ENCODE peak calls at places on chromosomes 6 and 20, in ten cellular contexts. One of them, this sample, is unnamed.

GRCh38 chr20:50242863-50243609 is 52.4 kb downstream of the CEBPB start:
- DNase-seq in GM04504: no peak
- DNase-seq in NCI-H460: no peak
- DNase-seq in G401: no peak
- DNase-seq in astrocyte of the spinal cord: peak; percentile 59
- DNase-seq in LoVo: peak; percentile 82
- DNase-seq in activated T-cell treated with anti-CD3 and anti-CD28 coated beads for 24 hours: no peak
- DNase-seq in Right ventricle myocardium superior: no peak
- DNase-seq in activated T-helper 2 cell treated with anti-CD3 and anti-CD28 coated beads, Interferon-gamma antibody, Interleukin-2, Interleukin-4, amounts not matched to agents 10 μg/mL and 5 μg/mL and 100 μg/mL, durations not matched to agents 14 hours and 24 hours and 36 hours: no peak
- DNase-seq in left colon: peak; percentile 63
- DNase-seq in this sample: no peak

GRCh38 chr6:147974376-147974775 is 368.3 kb upstream of the SASH1 start:
- DNase-seq in Right ventricle myocardium superior: no peak
- DNase-seq in activated T-helper 2 cell treated with anti-CD3 and anti-CD28 coated beads, Interferon-gamma antibody, Interleukin-2, Interleukin-4, amounts not matched to agents 10 μg/mL and 5 μg/mL and 100 μg/mL, durations not matched to agents 14 hours and 24 hours and 36 hours: no peak
- DNase-seq in G401: no peak
- DNase-seq in NCI-H460: peak; percentile 34
- DNase-seq in activated T-cell treated with anti-CD3 and anti-CD28 coated beads for 24 hours: no peak
- DNase-seq in LoVo: no peak
- DNase-seq in astrocyte of the spinal cord: peak; percentile 33
- DNase-seq in GM04504: peak; percentile 4
- DNase-seq in left colon: no peak
- DNase-seq in this sample: no peak

GRCh38 chr6:152356659-152357058 is 280.5 kb downstream of the SYNE1 start:
- DNase-seq in LoVo: peak; percentile 21
- DNase-seq in astrocyte of the spinal cord: peak; percentile 27
- DNase-seq in activated T-helper 2 cell treated with anti-CD3 and anti-CD28 coated beads, Interferon-gamma antibody, Interleukin-2, Interleukin-4, amounts not matched to agents 10 μg/mL and 5 μg/mL and 100 μg/mL, durations not matched to agents 14 hours and 24 hours and 36 hours: no peak
- DNase-seq in activated T-cell treated with anti-CD3 and anti-CD28 coated beads for 24 hours: no peak
- DNase-seq in GM04504: no peak
- DNase-seq in left colon: no peak
- DNase-seq in G401: peak; percentile 22
- DNase-seq in Right ventricle myocardium superior: no peak
- DNase-seq in NCI-H460: peak; percentile 19
- DNase-seq in this sample: no peak

GRCh38 chr6:163780993-163781392 is 366.5 kb downstream of the QKI start:
- DNase-seq in NCI-H460: no peak
- DNase-seq in G401: no peak
- DNase-seq in activated T-cell treated with anti-CD3 and anti-CD28 coated beads for 24 hours: no peak
- DNase-seq in GM04504: no peak
- DNase-seq in left colon: peak; percentile 25
- DNase-seq in Right ventricle myocardium superior: peak; percentile 87
- DNase-seq in astrocyte of the spinal cord: peak; percentile 56
- DNase-seq in activated T-helper 2 cell treated with anti-CD3 and anti-CD28 coated beads, Interferon-gamma antibody, Interleukin-2, Interleukin-4, amounts not matched to agents 10 μg/mL and 5 μg/mL and 100 μg/mL, durations not matched to agents 14 hours and 24 hours and 36 hours: no peak
- DNase-seq in LoVo: no peak
- DNase-seq in this sample: peak; percentile 45

GRCh38 chr6:80182291-80182690 is 75.8 kb downstream of the BCKDHB start:
- DNase-seq in G401: no peak
- DNase-seq in left colon: no peak
- DNase-seq in GM04504: no peak
- DNase-seq in Right ventricle myocardium superior: no peak
- DNase-seq in activated T-cell treated with anti-CD3 and anti-CD28 coated beads for 24 hours: no peak
- DNase-seq in LoVo: peak; percentile 15
- DNase-seq in astrocyte of the spinal cord: peak; percentile 69
- DNase-seq in NCI-H460: no peak
- DNase-seq in activated T-helper 2 cell treated with anti-CD3 and anti-CD28 coated beads, Interferon-gamma antibody, Interleukin-2, Interleukin-4, amounts not matched to agents 10 μg/mL and 5 μg/mL and 100 μg/mL, durations not matched to agents 14 hours and 24 hours and 36 hours: no peak
- DNase-seq in this sample: no peak

GRCh38 chr6:42727084-42727601 is 4.7 kb upstream of the PRPH2 start:
- DNase-seq in activated T-cell treated with anti-CD3 and anti-CD28 coated beads for 24 hours: peak; percentile 1
- DNase-seq in left colon: no peak
- DNase-seq in G401: peak; percentile 39
- DNase-seq in astrocyte of the spinal cord: no peak
- DNase-seq in Right ventricle myocardium superior: peak; percentile 64
- DNase-seq in activated T-helper 2 cell treated with anti-CD3 and anti-CD28 coated beads, Interferon-gamma antibody, Interleukin-2, Interleukin-4, amounts not matched to agents 10 μg/mL and 5 μg/mL and 100 μg/mL, durations not matched to agents 14 hours and 24 hours and 36 hours: no peak
- DNase-seq in NCI-H460: no peak
- DNase-seq in LoVo: no peak
- DNase-seq in GM04504: no peak
- DNase-seq in this sample: peak; percentile 34

GRCh38 chr6:170269151-170269872 is 21.6 kb downstream of the DLL1 start:
- DNase-seq in Right ventricle myocardium superior: no peak
- DNase-seq in activated T-helper 2 cell treated with anti-CD3 and anti-CD28 coated beads, Interferon-gamma antibody, Interleukin-2, Interleukin-4, amounts not matched to agents 10 μg/mL and 5 μg/mL and 100 μg/mL, durations not matched to agents 14 hours and 24 hours and 36 hours: no peak
- DNase-seq in astrocyte of the spinal cord: no peak
- DNase-seq in NCI-H460: no peak
- DNase-seq in LoVo: no peak
- DNase-seq in GM04504: no peak
- DNase-seq in activated T-cell treated with anti-CD3 and anti-CD28 coated beads for 24 hours: no peak
- DNase-seq in left colon: peak; percentile 71
- DNase-seq in G401: no peak
- DNase-seq in this sample: no peak

GRCh38 chr20:10673176-10673830 is 496 bp downstream of the JAG1 start:
- DNase-seq in astrocyte of the spinal cord: no peak
- DNase-seq in GM04504: no peak
- DNase-seq in NCI-H460: no peak
- DNase-seq in LoVo: peak; percentile 14
- DNase-seq in G401: peak; percentile 24
- DNase-seq in activated T-cell treated with anti-CD3 and anti-CD28 coated beads for 24 hours: no peak
- DNase-seq in left colon: no peak
- DNase-seq in activated T-helper 2 cell treated with anti-CD3 and anti-CD28 coated beads, Interferon-gamma antibody, Interleukin-2, Interleukin-4, amounts not matched to agents 10 μg/mL and 5 μg/mL and 100 μg/mL, durations not matched to agents 14 hours and 24 hours and 36 hours: peak; percentile 13
- DNase-seq in Right ventricle myocardium superior: peak; percentile 58
- DNase-seq in this sample: peak; percentile 67

GRCh38 chr6:135875446-135875845 is 23.9 kb downstream of the PDE7B start:
- DNase-seq in NCI-H460: no peak
- DNase-seq in G401: no peak
- DNase-seq in astrocyte of the spinal cord: no peak
- DNase-seq in activated T-helper 2 cell treated with anti-CD3 and anti-CD28 coated beads, Interferon-gamma antibody, Interleukin-2, Interleukin-4, amounts not matched to agents 10 μg/mL and 5 μg/mL and 100 μg/mL, durations not matched to agents 14 hours and 24 hours and 36 hours: no peak
- DNase-seq in LoVo: no peak
- DNase-seq in Right ventricle myocardium superior: no peak
- DNase-seq in left colon: no peak
- DNase-seq in activated T-cell treated with anti-CD3 and anti-CD28 coated beads for 24 hours: no peak
- DNase-seq in GM04504: no peak
- DNase-seq in this sample: no peak

GRCh38 chr6:118350881-118351430 is 197.1 kb upstream of the PLN start:
- DNase-seq in activated T-helper 2 cell treated with anti-CD3 and anti-CD28 coated beads, Interferon-gamma antibody, Interleukin-2, Interleukin-4, amounts not matched to agents 10 μg/mL and 5 μg/mL and 100 μg/mL, durations not matched to agents 14 hours and 24 hours and 36 hours: no peak
- DNase-seq in Right ventricle myocardium superior: no peak
- DNase-seq in LoVo: no peak
- DNase-seq in GM04504: no peak
- DNase-seq in NCI-H460: no peak
- DNase-seq in activated T-cell treated with anti-CD3 and anti-CD28 coated beads for 24 hours: no peak
- DNase-seq in astrocyte of the spinal cord: no peak
- DNase-seq in G401: no peak
- DNase-seq in left colon: no peak
- DNase-seq in this sample: no peak

GRCh38 chr6:45422541-45423110 is 44.9 kb upstream of the SUPT3H start:
- DNase-seq in left colon: no peak
- DNase-seq in G401: no peak
- DNase-seq in Right ventricle myocardium superior: peak; percentile 55
- DNase-seq in astrocyte of the spinal cord: no peak
- DNase-seq in LoVo: no peak
- DNase-seq in GM04504: no peak
- DNase-seq in activated T-cell treated with anti-CD3 and anti-CD28 coated beads for 24 hours: no peak
- DNase-seq in NCI-H460: no peak
- DNase-seq in activated T-helper 2 cell treated with anti-CD3 and anti-CD28 coated beads, Interferon-gamma antibody, Interleukin-2, Interleukin-4, amounts not matched to agents 10 μg/mL and 5 μg/mL and 100 μg/mL, durations not matched to agents 14 hours and 24 hours and 36 hours: peak; percentile 62
- DNase-seq in this sample: peak; percentile 68

GRCh38 chr6:88119769-88120168 is 46.4 kb downstream of the CNR1 start:
- DNase-seq in astrocyte of the spinal cord: peak; percentile 8
- DNase-seq in G401: no peak
- DNase-seq in NCI-H460: no peak
- DNase-seq in activated T-helper 2 cell treated with anti-CD3 and anti-CD28 coated beads, Interferon-gamma antibody, Interleukin-2, Interleukin-4, amounts not matched to agents 10 μg/mL and 5 μg/mL and 100 μg/mL, durations not matched to agents 14 hours and 24 hours and 36 hours: no peak
- DNase-seq in left colon: no peak
- DNase-seq in GM04504: no peak
- DNase-seq in LoVo: no peak
- DNase-seq in activated T-cell treated with anti-CD3 and anti-CD28 coated beads for 24 hours: no peak
- DNase-seq in Right ventricle myocardium superior: no peak
- DNase-seq in this sample: no peak

GRCh38 chr20:6635034-6635736 is 132.3 kb upstream of the BMP2 start:
- DNase-seq in LoVo: no peak
- DNase-seq in NCI-H460: no peak
- DNase-seq in activated T-helper 2 cell treated with anti-CD3 and anti-CD28 coated beads, Interferon-gamma antibody, Interleukin-2, Interleukin-4, amounts not matched to agents 10 μg/mL and 5 μg/mL and 100 μg/mL, durations not matched to agents 14 hours and 24 hours and 36 hours: no peak
- DNase-seq in Right ventricle myocardium superior: no peak
- DNase-seq in activated T-cell treated with anti-CD3 and anti-CD28 coated beads for 24 hours: no peak
- DNase-seq in G401: no peak
- DNase-seq in astrocyte of the spinal cord: no peak
- DNase-seq in left colon: no peak
- DNase-seq in GM04504: no peak
- DNase-seq in this sample: no peak

GRCh38 chr6:9659848-9660247 is 755.0 kb downstream of the TFAP2A start:
- DNase-seq in Right ventricle myocardium superior: no peak
- DNase-seq in astrocyte of the spinal cord: no peak
- DNase-seq in left colon: no peak
- DNase-seq in G401: no peak
- DNase-seq in activated T-helper 2 cell treated with anti-CD3 and anti-CD28 coated beads, Interferon-gamma antibody, Interleukin-2, Interleukin-4, amounts not matched to agents 10 μg/mL and 5 μg/mL and 100 μg/mL, durations not matched to agents 14 hours and 24 hours and 36 hours: no peak
- DNase-seq in GM04504: no peak
- DNase-seq in LoVo: no peak
- DNase-seq in NCI-H460: no peak
- DNase-seq in activated T-cell treated with anti-CD3 and anti-CD28 coated beads for 24 hours: no peak
- DNase-seq in this sample: no peak

GRCh38 chr6:108730556-108731228 is 117.5 kb upstream of the ARMC2 start:
- DNase-seq in Right ventricle myocardium superior: no peak
- DNase-seq in GM04504: no peak
- DNase-seq in LoVo: no peak
- DNase-seq in astrocyte of the spinal cord: no peak
- DNase-seq in NCI-H460: no peak
- DNase-seq in activated T-cell treated with anti-CD3 and anti-CD28 coated beads for 24 hours: no peak
- DNase-seq in activated T-helper 2 cell treated with anti-CD3 and anti-CD28 coated beads, Interferon-gamma antibody, Interleukin-2, Interleukin-4, amounts not matched to agents 10 μg/mL and 5 μg/mL and 100 μg/mL, durations not matched to agents 14 hours and 24 hours and 36 hours: no peak
- DNase-seq in G401: peak; percentile 49
- DNase-seq in left colon: no peak
- DNase-seq in this sample: no peak

GRCh38 chr6:318265-318890 is 26.1 kb downstream of the DUSP22 start:
- DNase-seq in activated T-helper 2 cell treated with anti-CD3 and anti-CD28 coated beads, Interferon-gamma antibody, Interleukin-2, Interleukin-4, amounts not matched to agents 10 μg/mL and 5 μg/mL and 100 μg/mL, durations not matched to agents 14 hours and 24 hours and 36 hours: no peak
- DNase-seq in NCI-H460: no peak
- DNase-seq in G401: no peak
- DNase-seq in astrocyte of the spinal cord: no peak
- DNase-seq in GM04504: no peak
- DNase-seq in left colon: no peak
- DNase-seq in Right ventricle myocardium superior: no peak
- DNase-seq in activated T-cell treated with anti-CD3 and anti-CD28 coated beads for 24 hours: no peak
- DNase-seq in LoVo: no peak
- DNase-seq in this sample: no peak

GRCh38 chr6:87698618-87699017 is 3.4 kb downstream of the AKIRIN2 start:
- DNase-seq in Right ventricle myocardium superior: no peak
- DNase-seq in NCI-H460: no peak
- DNase-seq in GM04504: no peak
- DNase-seq in activated T-cell treated with anti-CD3 and anti-CD28 coated beads for 24 hours: no peak
- DNase-seq in G401: no peak
- DNase-seq in left colon: no peak
- DNase-seq in activated T-helper 2 cell treated with anti-CD3 and anti-CD28 coated beads, Interferon-gamma antibody, Interleukin-2, Interleukin-4, amounts not matched to agents 10 μg/mL and 5 μg/mL and 100 μg/mL, durations not matched to agents 14 hours and 24 hours and 36 hours: no peak
- DNase-seq in LoVo: no peak
- DNase-seq in astrocyte of the spinal cord: peak; percentile 37
- DNase-seq in this sample: no peak

GRCh38 chr6:162358625-162359024 is 368.9 kb downstream of the PRKN start:
- DNase-seq in left colon: no peak
- DNase-seq in NCI-H460: no peak
- DNase-seq in activated T-cell treated with anti-CD3 and anti-CD28 coated beads for 24 hours: no peak
- DNase-seq in G401: no peak
- DNase-seq in GM04504: no peak
- DNase-seq in Right ventricle myocardium superior: no peak
- DNase-seq in LoVo: no peak
- DNase-seq in astrocyte of the spinal cord: no peak
- DNase-seq in activated T-helper 2 cell treated with anti-CD3 and anti-CD28 coated beads, Interferon-gamma antibody, Interleukin-2, Interleukin-4, amounts not matched to agents 10 μg/mL and 5 μg/mL and 100 μg/mL, durations not matched to agents 14 hours and 24 hours and 36 hours: no peak
- DNase-seq in this sample: no peak

GRCh38 chr6:14596410-14596809 is 478.8 kb downstream of the CD83 start:
- DNase-seq in Right ventricle myocardium superior: peak; percentile 59
- DNase-seq in astrocyte of the spinal cord: peak; percentile 95
- DNase-seq in LoVo: peak; percentile 41
- DNase-seq in NCI-H460: no peak
- DNase-seq in activated T-cell treated with anti-CD3 and anti-CD28 coated beads for 24 hours: no peak
- DNase-seq in left colon: no peak
- DNase-seq in activated T-helper 2 cell treated with anti-CD3 and anti-CD28 coated beads, Interferon-gamma antibody, Interleukin-2, Interleukin-4, amounts not matched to agents 10 μg/mL and 5 μg/mL and 100 μg/mL, durations not matched to agents 14 hours and 24 hours and 36 hours: no peak
- DNase-seq in GM04504: no peak
- DNase-seq in G401: no peak
- DNase-seq in this sample: no peak

GRCh38 chr6:144678844-144679243 is 393.7 kb downstream of the UTRN start:
- DNase-seq in astrocyte of the spinal cord: peak; percentile 40
- DNase-seq in Right ventricle myocardium superior: no peak
- DNase-seq in NCI-H460: no peak
- DNase-seq in LoVo: no peak
- DNase-seq in activated T-helper 2 cell treated with anti-CD3 and anti-CD28 coated beads, Interferon-gamma antibody, Interleukin-2, Interleukin-4, amounts not matched to agents 10 μg/mL and 5 μg/mL and 100 μg/mL, durations not matched to agents 14 hours and 24 hours and 36 hours: no peak
- DNase-seq in GM04504: peak; percentile 45
- DNase-seq in G401: no peak
- DNase-seq in activated T-cell treated with anti-CD3 and anti-CD28 coated beads for 24 hours: no peak
- DNase-seq in left colon: no peak
- DNase-seq in this sample: no peak

GRCh38 chr6:152170702-152171667 is 363.5 kb downstream of the ESR1 start:
- DNase-seq in NCI-H460: no peak
- DNase-seq in left colon: no peak
- DNase-seq in LoVo: no peak
- DNase-seq in Right ventricle myocardium superior: no peak
- DNase-seq in activated T-helper 2 cell treated with anti-CD3 and anti-CD28 coated beads, Interferon-gamma antibody, Interleukin-2, Interleukin-4, amounts not matched to agents 10 μg/mL and 5 μg/mL and 100 μg/mL, durations not matched to agents 14 hours and 24 hours and 36 hours: peak; percentile 68
- DNase-seq in astrocyte of the spinal cord: peak; percentile 82
- DNase-seq in GM04504: no peak
- DNase-seq in G401: peak; percentile 31
- DNase-seq in activated T-cell treated with anti-CD3 and anti-CD28 coated beads for 24 hours: peak; percentile 64
- DNase-seq in this sample: no peak

GRCh38 chr6:41682497-41682961 is 44.3 kb downstream of the MDFI start:
- DNase-seq in LoVo: no peak
- DNase-seq in left colon: no peak
- DNase-seq in Right ventricle myocardium superior: peak; percentile 50
- DNase-seq in G401: no peak
- DNase-seq in activated T-cell treated with anti-CD3 and anti-CD28 coated beads for 24 hours: no peak
- DNase-seq in activated T-helper 2 cell treated with anti-CD3 and anti-CD28 coated beads, Interferon-gamma antibody, Interleukin-2, Interleukin-4, amounts not matched to agents 10 μg/mL and 5 μg/mL and 100 μg/mL, durations not matched to agents 14 hours and 24 hours and 36 hours: no peak
- DNase-seq in astrocyte of the spinal cord: peak; percentile 9
- DNase-seq in GM04504: no peak
- DNase-seq in NCI-H460: no peak
- DNase-seq in this sample: no peak

GRCh38 chr6:38209291-38209865 is 389.9 kb downstream of the ZFAND3 start:
- DNase-seq in NCI-H460: no peak
- DNase-seq in activated T-cell treated with anti-CD3 and anti-CD28 coated beads for 24 hours: no peak
- DNase-seq in GM04504: no peak
- DNase-seq in LoVo: no peak
- DNase-seq in Right ventricle myocardium superior: no peak
- DNase-seq in G401: no peak
- DNase-seq in left colon: no peak
- DNase-seq in astrocyte of the spinal cord: peak; percentile 78
- DNase-seq in activated T-helper 2 cell treated with anti-CD3 and anti-CD28 coated beads, Interferon-gamma antibody, Interleukin-2, Interleukin-4, amounts not matched to agents 10 μg/mL and 5 μg/mL and 100 μg/mL, durations not matched to agents 14 hours and 24 hours and 36 hours: no peak
- DNase-seq in this sample: no peak

GRCh38 chr6:128570439-128571063 is 50.2 kb upstream of the PTPRK start:
- DNase-seq in G401: no peak
- DNase-seq in Right ventricle myocardium superior: no peak
- DNase-seq in activated T-cell treated with anti-CD3 and anti-CD28 coated beads for 24 hours: no peak
- DNase-seq in astrocyte of the spinal cord: peak; percentile 29
- DNase-seq in NCI-H460: no peak
- DNase-seq in left colon: no peak
- DNase-seq in activated T-helper 2 cell treated with anti-CD3 and anti-CD28 coated beads, Interferon-gamma antibody, Interleukin-2, Interleukin-4, amounts not matched to agents 10 μg/mL and 5 μg/mL and 100 μg/mL, durations not matched to agents 14 hours and 24 hours and 36 hours: no peak
- DNase-seq in GM04504: no peak
- DNase-seq in LoVo: no peak
- DNase-seq in this sample: no peak

GRCh38 chr6:136550330-136551071 is at the start of gene MAP7:
- DNase-seq in activated T-cell treated with anti-CD3 and anti-CD28 coated beads for 24 hours: peak; percentile 41
- DNase-seq in NCI-H460: peak; percentile 56
- DNase-seq in GM04504: no peak
- DNase-seq in left colon: peak; percentile 86
- DNase-seq in LoVo: peak; percentile 89
- DNase-seq in G401: peak; percentile 85
- DNase-seq in Right ventricle myocardium superior: peak; percentile 65
- DNase-seq in activated T-helper 2 cell treated with anti-CD3 and anti-CD28 coated beads, Interferon-gamma antibody, Interleukin-2, Interleukin-4, amounts not matched to agents 10 μg/mL and 5 μg/mL and 100 μg/mL, durations not matched to agents 14 hours and 24 hours and 36 hours: peak; percentile 44
- DNase-seq in astrocyte of the spinal cord: no peak
- DNase-seq in this sample: peak; percentile 94

GRCh38 chr20:24049081-24049480 is 60.5 kb upstream of the GGTLC1 start:
- DNase-seq in G401: no peak
- DNase-seq in Right ventricle myocardium superior: no peak
- DNase-seq in activated T-cell treated with anti-CD3 and anti-CD28 coated beads for 24 hours: no peak
- DNase-seq in activated T-helper 2 cell treated with anti-CD3 and anti-CD28 coated beads, Interferon-gamma antibody, Interleukin-2, Interleukin-4, amounts not matched to agents 10 μg/mL and 5 μg/mL and 100 μg/mL, durations not matched to agents 14 hours and 24 hours and 36 hours: no peak
- DNase-seq in GM04504: no peak
- DNase-seq in left colon: no peak
- DNase-seq in NCI-H460: no peak
- DNase-seq in LoVo: no peak
- DNase-seq in astrocyte of the spinal cord: no peak
- DNase-seq in this sample: no peak

GRCh38 chr6:65701325-65701724 is 5.7 kb downstream of the EYS start:
- DNase-seq in astrocyte of the spinal cord: no peak
- DNase-seq in Right ventricle myocardium superior: no peak
- DNase-seq in left colon: no peak
- DNase-seq in GM04504: no peak
- DNase-seq in NCI-H460: no peak
- DNase-seq in activated T-helper 2 cell treated with anti-CD3 and anti-CD28 coated beads, Interferon-gamma antibody, Interleukin-2, Interleukin-4, amounts not matched to agents 10 μg/mL and 5 μg/mL and 100 μg/mL, durations not matched to agents 14 hours and 24 hours and 36 hours: no peak
- DNase-seq in LoVo: no peak
- DNase-seq in G401: no peak
- DNase-seq in activated T-cell treated with anti-CD3 and anti-CD28 coated beads for 24 hours: no peak
- DNase-seq in this sample: no peak

GRCh38 chr6:34964564-34964963 is 75.5 kb downstream of the ANKS1A start:
- DNase-seq in LoVo: no peak
- DNase-seq in astrocyte of the spinal cord: peak; percentile 30
- DNase-seq in NCI-H460: no peak
- DNase-seq in GM04504: peak; percentile 42
- DNase-seq in G401: peak; percentile 60
- DNase-seq in activated T-cell treated with anti-CD3 and anti-CD28 coated beads for 24 hours: no peak
- DNase-seq in Right ventricle myocardium superior: no peak
- DNase-seq in activated T-helper 2 cell treated with anti-CD3 and anti-CD28 coated beads, Interferon-gamma antibody, Interleukin-2, Interleukin-4, amounts not matched to agents 10 μg/mL and 5 μg/mL and 100 μg/mL, durations not matched to agents 14 hours and 24 hours and 36 hours: no peak
- DNase-seq in left colon: no peak
- DNase-seq in this sample: no peak

This sample was measured in H9.